ENCODE peak calls at places on chromosomes 4 and X, in four cellular contexts. X is GM12865, D is NCI-H1092, G is NT2/D1. Q is an unnamed sample.

GRCh38 chrX:11996810-11997209 is 141.5 kb upstream of the FRMPD4 start:
- DNase-seq in X (no peak), D (no peak), G (no peak), Q (no peak)

GRCh38 chr4:110270492-110271197 is 72.2 kb upstream of the ELOVL6 start:
- DNase-seq in G (no peak), X (no peak), D (no peak), Q (no peak)

GRCh38 chr4:106763044-106763443 is 273.1 kb downstream of the DKK2 start:
- DNase-seq in X (no peak), D (no peak), G (no peak), Q (no peak)

GRCh38 chrX:123108513-123109427 is 75.3 kb upstream of the GRIA3 start:
- DNase-seq in X (no peak), D (no peak), G (no peak), Q (no peak)

GRCh38 chr4:6035786-6036185 is 17.6 kb upstream of the C4orf50 start:
- DNase-seq in G (no peak), D (no peak), X (no peak), Q (no peak)

GRCh38 chr4:25245181-25245580 is 11.3 kb downstream of the PI4K2B start:
- DNase-seq in X (no peak), G (no peak), D (no peak), Q (no peak)

GRCh38 chr4:90503677-90504076 is 376.5 kb downstream of the CCSER1 start:
- DNase-seq in X (no peak), G (peak), D (no peak), Q (no peak)

GRCh38 chrX:123481908-123482873 is 250.7 kb downstream of the THOC2 start:
- DNase-seq in G (no peak), D (no peak), X (no peak), Q (peak)

GRCh38 chr4:123350191-123350544 is 46.4 kb upstream of the SPRY1 start:
- DNase-seq in D (no peak), X (peak), G (peak), Q (no peak)

GRCh38 chrX:140343226-140343873 is 161.5 kb downstream of the SOX3 start:
- DNase-seq in D (no peak), X (no peak), G (no peak), Q (no peak)

GRCh38 chrX:128464091-128464490 is 411.9 kb upstream of the ACTRT1 start:
- DNase-seq in D (no peak), G (no peak), X (no peak), Q (no peak)

GRCh38 chrX:136747003-136747986 is 33.4 kb downstream of the ARHGEF6 start:
- DNase-seq in X (peak), D (no peak), G (no peak), Q (no peak)